ENCODE peak calls at places on chromosome X, in four cellular contexts. X, W, L and P are unnamed samples.

GRCh38 chrX:45623266-45623665 is 422.6 kb upstream of the DIPK2B start:
- DNase-seq in W (no peak), X (no peak), L (no peak), P (no peak)

GRCh38 chrX:46838974-46839480 is 2.2 kb downstream of the RP2 start:
- DNase-seq in L (no peak), X (no peak), W (no peak), P (no peak)

GRCh38 chrX:140389331-140389730 is 115.5 kb downstream of the SOX3 start:
- DNase-seq in L (no peak), W (no peak), X (no peak), P (no peak)

GRCh38 chrX:21838937-21839333 is 482 bp upstream of the MBTPS2 start:
- DNase-seq in L (no peak), X (no peak), W (no peak), P (no peak)

GRCh38 chrX:103220511-103221406 is 5.9 kb downstream of the BEX4 start:
- DNase-seq in L (no peak), X (no peak), W (no peak), P (no peak)

GRCh38 chrX:54359408-54359807 is 1.6 kb upstream of the WNK3 start:
- DNase-seq in W (no peak), X (no peak), L (no peak), P (no peak)

GRCh38 chrX:43706786-43707185 is 50.7 kb downstream of the MAOA start:
- DNase-seq in X (no peak), W (no peak), L (no peak), P (no peak)

GRCh38 chrX:18995216-18995615 is 11.3 kb upstream of the PHKA2 start:
- DNase-seq in X (no peak), W (no peak), L (no peak), P (no peak)

GRCh38 chrX:13059676-13060499 is 15.5 kb upstream of the FAM9C start:
- DNase-seq in W (no peak), L (no peak), X (no peak), P (no peak)

GRCh38 chrX:78650906-78651437 is 8.2 kb downstream of the RTL3 start:
- DNase-seq in W (no peak), X (no peak), L (no peak), P (no peak)

GRCh38 chrX:104253567-104254441 is 929 bp downstream of the ESX1 start:
- DNase-seq in X (no peak), W (no peak), L (peak), P (no peak)

GRCh38 chrX:53018627-53019026 is 30.0 kb upstream of the GPR173 start:
- DNase-seq in L (no peak), W (no peak), X (no peak), P (no peak)

GRCh38 chrX:144612076-144612475 is 635.2 kb upstream of the SPANXN1 start:
- DNase-seq in W (no peak), L (no peak), X (no peak), P (no peak)

GRCh38 chrX:36609653-36610585 is 398.2 kb upstream of the FAM47C start:
- DNase-seq in W (no peak), X (no peak), L (no peak), P (no peak)

GRCh38 chrX:3280706-3281105 is 65.7 kb downstream of the MXRA5 start:
- DNase-seq in W (no peak), X (no peak), L (no peak), P (no peak)

GRCh38 chrX:65195621-65196020 is 219.4 kb upstream of the ZC4H2 start:
- DNase-seq in W (no peak), L (no peak), X (no peak), P (no peak)

GRCh38 chrX:40504801-40505605 is 75.8 kb upstream of the ATP6AP2 start:
- DNase-seq in X (no peak), L (no peak), W (no peak), P (peak)

GRCh38 chrX:110216027-110216426 is 101.9 kb downstream of the AMMECR1 start:
- DNase-seq in X (no peak), W (no peak), L (no peak), P (no peak)

GRCh38 chrX:139816204-139816603 is 108.2 kb upstream of the MCF2 start:
- DNase-seq in X (no peak), L (no peak), W (no peak), P (no peak)

GRCh38 chrX:14497184-14497666 is 32.1 kb upstream of the GLRA2 start:
- DNase-seq in X (no peak), L (no peak), W (no peak), P (no peak)

GRCh38 chrX:103157511-103158316 is 57.2 kb upstream of the BEX4 start:
- DNase-seq in X (no peak), W (no peak), L (peak), P (no peak)

GRCh38 chrX:8730812-8731578 is 942 bp downstream of the ANOS1 start:
- DNase-seq in L (no peak), X (no peak), W (no peak), P (no peak)

GRCh38 chrX:109537324-109537665 is 651 bp downstream of the NXT2 start:
- DNase-seq in L (no peak), W (peak), X (peak), P (no peak)

GRCh38 chrX:150270622-150271021 is 92.5 kb upstream of the MAMLD1 start:
- DNase-seq in L (no peak), W (no peak), X (no peak), P (no peak)

GRCh38 chrX:1750267-1750666 is 135.4 kb downstream of the ASMT start:
- DNase-seq in W (no peak), L (no peak), X (no peak), P (no peak)

GRCh38 chrX:132614297-132614696 is 125.5 kb upstream of the MBNL3 start:
- DNase-seq in X (no peak), L (no peak), W (no peak), P (no peak)

GRCh38 chrX:9534686-9535085 is 69.8 kb downstream of the TBL1X start:
- DNase-seq in X (peak), W (no peak), L (no peak), P (no peak)

GRCh38 chrX:53184836-53185235 is 40.2 kb downstream of the KDM5C start:
- DNase-seq in L (no peak), W (no peak), X (no peak), P (no peak)

GRCh38 chrX:43504394-43504793 is 151.7 kb upstream of the MAOA start:
- DNase-seq in X (no peak), W (no peak), L (no peak), P (no peak)

GRCh38 chrX:57156397-57157049 is 19.3 kb upstream of the SPIN2A start:
- DNase-seq in X (no peak), W (no peak), L (peak), P (no peak)

GRCh38 chrX:137031517-137032377 is 2.0 kb downstream of the GPR101 start:
- DNase-seq in L (peak), X (no peak), W (no peak), P (no peak)

GRCh38 chrX:10112510-10112909 is 44.3 kb upstream of the CLCN4 start:
- DNase-seq in L (no peak), W (no peak), X (no peak), P (no peak)

GRCh38 chrX:15939737-15940136 is 85.1 kb upstream of the AP1S2 start:
- DNase-seq in X (no peak), L (no peak), W (no peak), P (no peak)

GRCh38 chrX:69961365-69962072 is 88.2 kb downstream of the AWAT2 start:
- DNase-seq in L (no peak), W (no peak), X (no peak), P (no peak)

GRCh38 chrX:101357166-101357795 is 8.7 kb upstream of the TIMM8A start:
- DNase-seq in L (no peak), W (no peak), X (no peak), P (no peak)

DNA sequence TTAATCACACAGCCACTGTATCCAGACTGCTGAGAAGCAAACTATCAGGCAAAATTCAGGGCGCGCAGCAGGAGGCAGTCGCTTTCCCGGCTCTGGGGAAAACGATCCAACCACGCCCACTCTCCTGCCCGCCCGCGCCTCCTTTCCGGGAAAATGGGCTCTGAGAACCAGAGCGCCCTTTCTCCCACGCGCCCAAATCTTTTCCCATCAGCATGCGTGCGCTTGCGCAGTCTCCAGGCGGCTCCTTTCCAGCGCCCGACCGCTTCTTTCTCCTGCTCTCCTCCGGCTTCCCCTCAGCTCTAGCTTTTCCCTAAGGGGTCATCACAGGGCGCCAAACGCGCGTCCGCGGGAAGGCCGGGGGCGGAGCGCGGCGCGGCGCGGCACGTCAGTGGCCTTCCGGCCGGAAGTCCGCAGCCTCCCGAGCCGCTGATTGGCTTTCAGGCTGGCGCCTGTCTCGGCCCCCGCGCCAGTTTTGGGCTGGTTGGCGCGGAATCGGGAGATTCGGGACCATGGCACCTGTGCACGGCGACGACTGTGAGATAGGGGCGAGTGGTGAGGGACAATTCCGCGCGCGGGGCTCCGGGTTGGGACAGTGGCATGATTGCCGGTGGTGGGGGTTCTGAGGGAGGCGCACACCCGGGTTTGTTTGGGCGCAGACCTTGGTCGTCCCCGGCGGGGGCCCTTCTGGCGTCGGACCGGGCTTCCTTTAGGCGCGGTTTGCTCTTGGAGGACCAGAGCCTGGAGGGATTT is at the start of gene POLA1:
- DNase-seq in L (peak), W (peak), X (peak), P (peak)
- TF ChIP-seq POLR2A in L (peak), W (peak), X (no peak), P (peak)

GRCh38 chrX:153851981-153852380 is 21.6 kb upstream of the PDZD4 start:
- DNase-seq in W (no peak), L (no peak), X (no peak), P (no peak)

GRCh38 chrX:153857348-153857903 is 27.1 kb upstream of the PDZD4 start:
- DNase-seq in X (no peak), W (no peak), L (no peak), P (no peak)

GRCh38 chrX:153853180-153853901 is 23.0 kb upstream of the PDZD4 start:
- DNase-seq in L (no peak), X (no peak), W (no peak), P (no peak)

GRCh38 chrX:153853902-153854267 is 23.5 kb upstream of the PDZD4 start:
- DNase-seq in X (no peak), W (no peak), L (no peak), P (no peak)

DNA sequence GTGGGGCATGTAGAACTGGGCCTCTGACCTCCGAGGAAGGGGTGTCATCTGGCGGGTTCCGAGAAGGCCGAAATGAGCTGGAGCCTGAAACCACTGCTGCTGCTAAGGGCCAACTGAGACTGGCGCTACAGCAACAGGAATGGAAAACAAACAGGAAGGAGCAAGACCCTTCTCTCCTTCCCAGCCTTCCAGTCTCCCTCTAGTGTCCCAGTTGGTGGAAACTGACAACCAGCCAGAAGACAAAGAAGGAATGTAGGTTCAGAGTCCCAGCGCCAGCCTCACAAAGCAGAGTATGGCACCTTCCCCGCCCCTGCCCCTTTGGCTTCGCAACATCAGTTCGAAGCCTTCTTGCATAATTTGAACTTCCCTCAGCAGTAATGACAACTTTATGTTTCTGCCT is 24.4 kb upstream of the PDZD4 start:
- DNase-seq in X (no peak), L (no peak), W (no peak), P (no peak)
- TF ChIP-seq POLR2A in X (no peak), L (no peak), W (no peak), P (no peak)

DNA sequence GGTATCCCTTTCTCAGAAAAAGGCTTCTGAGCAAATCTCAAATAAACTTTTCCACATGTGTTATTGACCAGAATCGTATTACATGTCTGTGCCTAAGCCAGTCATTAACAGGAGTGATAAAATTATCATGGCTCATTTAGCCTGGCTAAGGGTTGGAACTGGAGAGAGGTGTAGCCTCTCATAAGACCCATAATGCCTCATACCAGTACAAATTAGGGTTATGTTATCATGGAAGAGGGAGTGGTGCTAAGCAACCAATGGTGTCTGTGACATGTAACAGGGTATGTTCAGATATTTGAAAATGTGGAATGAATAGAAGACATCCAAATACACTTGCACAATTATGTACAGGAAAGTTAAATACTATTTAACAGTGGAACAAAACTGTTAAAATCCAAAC is 99.6 kb upstream of the CCDC160 start:
- DNase-seq in W (no peak), L (no peak), X (no peak), P (no peak)
- TF ChIP-seq POLR2A in W (no peak), L (no peak), X (no peak), P (no peak)

DNA sequence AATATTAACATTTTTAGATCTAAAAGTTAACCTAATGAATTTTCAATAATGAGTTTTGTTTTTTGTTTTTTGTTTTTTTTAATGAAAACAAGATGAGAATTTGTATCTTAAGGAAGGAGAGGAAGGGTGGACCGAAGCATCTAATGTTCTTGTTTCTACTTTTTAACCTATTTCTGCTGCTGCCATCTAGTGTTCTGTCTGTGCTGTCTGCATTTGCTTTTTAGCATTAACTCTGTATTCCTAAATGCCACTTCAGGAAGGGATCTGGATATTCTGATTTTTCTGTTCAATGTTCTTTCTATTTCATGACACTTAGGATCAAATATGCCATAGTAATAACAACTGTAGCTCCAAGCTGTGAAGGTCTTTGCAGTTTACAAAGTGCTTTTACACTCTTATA is 161.7 kb downstream of the BRWD3 start:
- DNase-seq in W (no peak), L (no peak), X (no peak), P (no peak)
- TF ChIP-seq POLR2A in W (no peak), L (no peak), X (no peak), P (no peak)

GRCh38 chrX:130165181-130165702 is 399 bp downstream of the AIFM1 start:
- DNase-seq in L (no peak), X (peak), W (peak), P (no peak)

GRCh38 chrX:130167040-130167439 is 1.4 kb upstream of the AIFM1 start:
- DNase-seq in X (no peak), W (no peak), L (no peak), P (no peak)

GRCh38 chrX:130166503-130166777 is 799 bp upstream of the AIFM1 start:
- DNase-seq in X (no peak), L (no peak), W (no peak), P (no peak)

GRCh38 chrX:130163350-130163851 is 2.2 kb downstream of the AIFM1 start:
- DNase-seq in L (no peak), W (no peak), X (no peak), P (no peak)

DNA sequence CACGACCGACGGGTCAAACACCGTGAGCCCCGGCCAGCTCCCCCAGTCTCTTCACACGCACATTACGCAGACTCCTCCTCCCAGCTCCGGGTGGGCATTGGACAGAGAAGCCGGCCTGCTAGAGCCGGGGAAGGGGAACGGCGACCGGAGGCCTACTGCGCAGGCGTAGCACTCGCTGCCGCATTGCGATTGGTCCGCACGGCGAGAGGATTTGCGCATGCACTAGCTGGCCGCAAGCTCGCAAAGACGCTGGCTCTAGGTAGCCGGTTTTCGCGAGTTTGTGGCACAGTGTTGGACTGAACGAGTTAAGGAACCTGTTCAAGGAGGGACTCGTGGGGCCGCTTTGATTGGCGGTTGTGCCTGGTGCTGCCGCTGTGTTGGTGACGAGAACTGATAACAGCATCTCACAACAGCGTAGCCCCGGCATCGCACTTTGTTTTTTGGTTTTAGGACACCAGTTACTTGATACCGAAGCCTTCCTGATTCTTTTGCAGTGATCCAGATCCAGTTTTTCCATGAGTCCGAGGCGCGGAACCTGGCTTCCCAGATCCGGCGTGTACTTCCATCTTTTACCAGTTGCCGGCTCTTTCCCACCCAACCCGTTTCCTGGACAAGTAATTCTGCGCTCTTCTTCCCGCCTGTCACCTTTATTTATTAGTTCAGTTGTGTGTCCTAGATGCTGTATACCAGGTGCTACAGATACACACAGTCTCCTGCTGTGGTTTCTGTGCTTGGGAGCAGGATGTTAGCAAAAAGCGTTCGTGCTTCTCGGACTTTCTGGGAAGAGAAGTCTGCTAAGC is at the start of gene AIFM1:
- DNase-seq in L (peak), W (peak), X (peak), P (peak)
- TF ChIP-seq POLR2A in L (peak), W (peak), X (no peak), P (peak)

DNA sequence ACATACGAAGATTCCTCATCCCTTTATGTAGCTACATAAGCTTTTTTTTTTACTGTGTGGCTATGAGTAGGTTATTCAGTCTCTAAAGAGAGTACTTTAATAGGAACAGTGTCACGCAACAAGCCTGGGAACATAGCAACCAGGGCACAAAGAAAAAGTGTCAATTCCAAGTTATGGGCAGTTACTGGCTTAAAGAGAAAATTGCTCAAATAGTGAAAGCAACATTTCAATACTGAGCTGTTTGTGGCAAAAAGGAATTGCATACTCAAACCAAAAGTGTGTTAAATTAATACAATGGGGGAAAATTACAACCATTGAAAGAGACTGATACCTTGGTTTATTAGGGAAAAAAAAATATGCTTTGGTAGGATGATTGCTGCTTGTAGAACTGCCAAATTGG is 41.2 kb upstream of the ENOX2 start:
- DNase-seq in W (no peak), L (no peak), X (no peak), P (no peak)
- TF ChIP-seq POLR2A in W (no peak), L (no peak), X (no peak), P (no peak)

GRCh38 chrX:48569958-48570357 is 4.3 kb upstream of the RBM3 start:
- DNase-seq in X (no peak), W (no peak), L (no peak), P (no peak)
- TF ChIP-seq POLR2A in X (no peak), W (no peak), L (no peak), P (no peak)